ENCODE peak calls at places on chromosomes 6 and 20, in seven cellular contexts. U is AG04450, Z is GM12865, A is fibroblast of the aortic adventitia, S is astrocyte, X is LNCaP clone FGC, W is choroid plexus epithelial cell. R is an unnamed sample.

GRCh38 chr20:17992224-17992637 is 23.4 kb downstream of the MGME1 start:
- DNase-seq in S (no peak), U (no peak), Z (peak; percentile 60), W (no peak), X (no peak), A (no peak), R (no peak)

GRCh38 chr6:113876654-113877053 is 19.5 kb downstream of the MARCKS start:
- DNase-seq in S (no peak), W (no peak), U (no peak), X (no peak), Z (no peak), A (peak; percentile 40), R (no peak)

GRCh38 chr6:85644374-85644762 is 1.7 kb upstream of the SYNCRIP start:
- DNase-seq in W (no peak), U (no peak), A (no peak), Z (no peak), S (no peak), X (no peak), R (peak; percentile 13)

GRCh38 chr20:54123587-54124180 is 50.1 kb downstream of the CYP24A1 start:
- DNase-seq in Z (no peak), U (no peak), W (peak; percentile 96), A (peak; percentile 87), X (no peak), S (peak; percentile 99), R (peak; percentile 94)

GRCh38 chr6:149566372-149567193 is at the start of gene GINM1:
- DNase-seq in A (peak; percentile 31), U (no peak), W (peak; percentile 47), Z (peak; percentile 81), S (peak; percentile 18), X (no peak), R (peak; percentile 36)

GRCh38 chr6:100447900-100448700 is 16.6 kb downstream of the SIM1 start:
- DNase-seq in U (no peak), W (no peak), Z (no peak), X (no peak), S (no peak), A (no peak), R (no peak)

GRCh38 chr6:41302638-41303037 is 16.2 kb upstream of the TREM1 start:
- DNase-seq in A (no peak), Z (peak; percentile 51), W (no peak), S (no peak), U (no peak), X (no peak), R (no peak)

GRCh38 chr6:31247813-31248212 is 24.1 kb downstream of the HLA-C start:
- DNase-seq in X (no peak), A (no peak), W (no peak), S (no peak), Z (no peak), U (no peak), R (no peak)

GRCh38 chr6:143490244-143490643 is 21.3 kb downstream of the FUCA2 start:
- DNase-seq in W (no peak), X (no peak), U (no peak), S (no peak), Z (no peak), A (no peak), R (no peak)

GRCh38 chr20:23125159-23125558 is 39.0 kb upstream of the CD93 start:
- DNase-seq in A (no peak), Z (no peak), U (no peak), X (no peak), W (no peak), S (no peak), R (no peak)

GRCh38 chr6:138856654-138857053 is 60.8 kb downstream of the ECT2L start:
- DNase-seq in X (no peak), S (no peak), Z (no peak), U (no peak), A (no peak), W (no peak), R (no peak)

DNA sequence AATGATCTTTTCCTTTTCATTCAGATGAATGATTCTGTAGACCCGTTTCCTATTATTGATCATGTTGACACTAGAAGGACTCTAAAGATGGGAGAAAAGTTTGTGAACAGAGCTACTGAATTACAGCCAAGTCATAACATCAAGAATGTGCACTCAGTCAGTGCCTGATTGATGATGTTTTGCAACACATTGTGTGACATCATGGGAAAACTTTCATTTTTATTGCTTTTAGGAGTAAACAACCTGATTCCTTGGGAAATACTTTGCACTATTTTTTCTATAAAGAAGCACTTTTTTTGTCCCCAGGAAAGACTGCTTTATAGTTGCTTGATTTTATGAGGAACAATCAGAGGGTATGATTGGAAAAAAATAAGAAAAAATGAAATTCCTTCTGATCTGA is 383.8 kb upstream of the JAG1 start:
- DNase-seq in Z (no peak), X (no peak), A (peak; percentile 4), U (no peak), S (peak; percentile 8), W (peak; percentile 24), R (peak; percentile 41)
- TF ChIP-seq CTCF in Z (no peak), X (no peak), A (no peak), U (no peak), S (no peak), W (no peak), R (no peak)

GRCh38 chr6:98842489-98843180 is 8.3 kb downstream of the POU3F2 start:
- DNase-seq in X (no peak), A (no peak), U (no peak), W (no peak), S (peak; percentile 10), Z (no peak), R (no peak)

GRCh38 chr6:98846021-98846380 is 11.6 kb downstream of the POU3F2 start:
- DNase-seq in S (no peak), X (no peak), A (no peak), U (no peak), Z (no peak), W (no peak), R (no peak)

GRCh38 chr6:98845201-98846020 is 11.0 kb downstream of the POU3F2 start:
- DNase-seq in Z (peak; percentile 75), W (peak; percentile 87), A (peak; percentile 85), X (peak; percentile 27), S (peak; percentile 91), U (peak; percentile 50), R (peak; percentile 79)

GRCh38 chr6:98843274-98844243 is 9.2 kb downstream of the POU3F2 start:
- DNase-seq in U (no peak), S (peak; percentile 8), A (no peak), X (no peak), W (no peak), Z (no peak), R (no peak)

DNA sequence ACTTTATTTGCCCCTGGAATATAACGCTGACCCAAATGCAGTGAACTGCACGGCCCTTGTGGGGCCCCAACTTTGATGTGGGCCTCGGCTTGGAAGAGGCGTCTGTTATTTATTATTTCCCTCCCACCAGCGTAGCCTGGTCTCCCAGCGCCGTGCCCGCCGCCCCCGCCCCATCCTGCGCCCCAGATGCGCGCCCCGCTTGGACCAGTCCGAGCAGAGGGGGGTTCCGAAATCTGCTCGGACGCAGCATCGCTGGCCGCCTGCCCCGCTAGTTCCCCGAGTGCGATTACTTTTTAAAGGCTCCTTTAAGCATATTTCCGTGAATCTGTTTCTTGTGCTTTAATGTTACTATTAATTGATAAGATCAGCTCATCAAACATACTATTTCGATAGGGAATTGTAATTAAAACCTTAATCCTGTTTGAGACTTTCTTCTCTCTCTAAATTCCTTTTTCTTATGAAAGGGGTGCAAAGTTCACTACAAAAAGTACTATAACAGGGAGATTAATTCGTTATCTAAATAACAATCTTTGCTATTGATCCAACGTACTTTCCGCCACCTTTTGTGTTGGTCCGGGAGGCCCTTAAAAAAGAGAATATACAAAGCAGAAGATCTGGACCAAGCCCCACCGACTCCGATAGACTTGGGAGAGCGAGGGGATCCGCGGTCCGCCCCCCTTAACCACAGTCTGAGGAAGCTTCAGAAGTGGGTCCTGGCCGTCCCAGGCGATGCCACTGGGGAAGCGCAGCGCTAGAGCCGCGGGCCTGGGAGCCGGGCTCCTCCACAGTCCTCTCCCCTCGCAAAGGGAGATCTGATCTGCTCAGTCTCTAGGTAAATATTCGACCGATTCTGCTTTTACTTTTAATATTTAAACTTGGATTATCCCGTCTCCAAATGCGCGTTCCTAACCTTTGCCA is 10.1 kb downstream of the POU3F2 start:
- DNase-seq in W (no peak), S (peak; percentile 41), X (no peak), U (no peak), A (no peak), Z (no peak), R (no peak)
- H3K4me3 ChIP-seq in W (no peak overlapping the region), S (peak overlapping the region; percentile 57), X (no peak overlapping the region), U (no peak overlapping the region), A (peak overlapping the region; percentile 37), Z (no peak overlapping the region), R (peak overlapping the region; percentile 44)

DNA sequence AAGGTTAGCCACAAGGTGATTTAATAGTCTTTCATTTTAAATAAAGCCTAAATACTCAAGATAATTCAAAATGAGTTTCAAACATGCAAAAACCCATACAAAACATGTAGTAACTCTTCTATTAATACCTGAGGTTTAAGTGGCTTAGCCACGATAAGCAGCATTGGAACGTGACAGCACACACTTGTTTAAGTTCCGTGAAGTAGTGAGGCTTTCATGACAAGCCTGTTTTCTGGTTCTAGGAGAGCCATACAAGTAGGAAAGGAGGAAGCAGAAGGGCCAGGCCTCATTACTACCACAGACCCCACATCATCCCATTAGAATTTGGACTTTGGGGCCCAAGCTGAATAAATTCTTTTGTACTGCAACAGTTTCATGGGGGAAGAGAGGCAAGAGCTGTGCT is 54.3 kb upstream of the PRND start:
- DNase-seq in S (peak; percentile 25), X (no peak), Z (no peak), U (no peak), A (no peak), W (no peak), R (no peak)
- TF ChIP-seq CTCF in S (no peak), X (no peak), Z (no peak), U (no peak), A (no peak), W (no peak), R (no peak)

GRCh38 chr20:44478188-44478587 is 2.5 kb downstream of the TTPAL start:
- DNase-seq in U (no peak), X (no peak), A (no peak), Z (no peak), S (no peak), W (no peak), R (no peak)

GRCh38 chr20:44479643-44480042 is 4.0 kb downstream of the TTPAL start:
- DNase-seq in Z (peak; percentile 54), U (no peak), S (no peak), X (no peak), W (no peak), A (no peak), R (no peak)

GRCh38 chr20:44475372-44475693 is 341 bp upstream of the TTPAL start:
- DNase-seq in U (no peak), X (no peak), A (no peak), Z (no peak), S (no peak), W (no peak), R (no peak)

GRCh38 chr20:44475694-44476560 is at the start of gene TTPAL:
- DNase-seq in X (peak; percentile 53), S (peak; percentile 66), A (peak; percentile 73), W (peak; percentile 84), Z (peak; percentile 94), U (peak; percentile 44), R (peak; percentile 73)

DNA sequence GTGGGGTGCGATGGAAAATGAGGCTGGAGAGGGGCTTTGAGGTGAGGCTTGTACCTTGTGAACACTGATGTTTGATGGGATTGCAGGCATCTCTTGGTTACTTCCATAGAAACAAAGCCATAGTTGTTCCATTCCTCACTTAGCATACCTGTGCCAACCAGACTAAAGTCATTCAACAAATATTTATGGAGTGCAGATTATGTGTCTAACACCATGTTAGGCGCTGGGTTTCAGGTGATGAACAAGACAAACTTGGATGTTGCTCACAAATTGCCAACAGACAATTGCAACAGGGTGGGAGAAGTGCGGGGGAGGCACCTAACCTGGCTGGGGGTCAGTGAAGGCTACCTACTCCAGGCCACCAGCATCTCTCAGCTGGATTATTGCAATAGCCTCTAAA is 1.5 kb downstream of the TTPAL start:
- DNase-seq in S (no peak), Z (no peak), U (no peak), A (peak; percentile 10), W (no peak), X (no peak), R (no peak)
- H3K4me3 ChIP-seq in S (peak overlapping the region; percentile 86), Z (no peak overlapping the region), U (no peak overlapping the region), A (no peak overlapping the region), W (peak overlapping the region; percentile 98), X (no peak overlapping the region), R (no peak overlapping the region)